ENCODE peak calls at places on chromosomes 16 and 17, in five cellular contexts. One of them, this sample, is unnamed.

GRCh38 chr17:50028207-50029120 is 27.4 kb upstream of the ITGA3 start:
- DNase-seq in A549: peak; percentile 95
- DNase-seq in GM12878: no peak
- DNase-seq in endothelial cell of umbilical vein: peak; percentile 35
- DNase-seq in HepG2: no peak
- DNase-seq in this sample: no peak

GRCh38 chr17:34198519-34198918 is 56.6 kb upstream of the CCL2 start:
- DNase-seq in A549: no peak
- DNase-seq in GM12878: no peak
- DNase-seq in endothelial cell of umbilical vein: no peak
- DNase-seq in HepG2: no peak
- DNase-seq in this sample: no peak

GRCh38 chr17:45423936-45424335 is 8.7 kb downstream of the ARHGAP27 start:
- DNase-seq in A549: no peak
- DNase-seq in GM12878: no peak
- DNase-seq in endothelial cell of umbilical vein: no peak
- DNase-seq in HepG2: no peak
- DNase-seq in this sample: no peak

GRCh38 chr17:82424001-82424862 is 5.8 kb upstream of the OGFOD3 start:
- DNase-seq in A549: no peak
- DNase-seq in GM12878: no peak
- DNase-seq in endothelial cell of umbilical vein: no peak
- DNase-seq in HepG2: peak; percentile 72
- DNase-seq in this sample: peak; percentile 72

GRCh38 chr17:2138768-2139167 is 83.9 kb downstream of the HIC1 start:
- DNase-seq in A549: no peak
- DNase-seq in GM12878: peak; percentile 42
- DNase-seq in endothelial cell of umbilical vein: peak; percentile 50
- DNase-seq in HepG2: peak; percentile 34
- DNase-seq in this sample: peak; percentile 64

GRCh38 chr17:12624221-12624620 is 41.5 kb upstream of the MYOCD start:
- DNase-seq in A549: no peak
- DNase-seq in GM12878: no peak
- DNase-seq in endothelial cell of umbilical vein: no peak
- DNase-seq in HepG2: no peak
- DNase-seq in this sample: no peak

GRCh38 chr17:45123076-45123770 is 9.1 kb downstream of the PLCD3 start:
- DNase-seq in A549: no peak
- DNase-seq in GM12878: no peak
- DNase-seq in endothelial cell of umbilical vein: no peak
- DNase-seq in HepG2: peak; percentile 35
- DNase-seq in this sample: no peak

GRCh38 chr17:64507418-64507766 is 615 bp downstream of the CEP95 start:
- DNase-seq in A549: peak; percentile 67
- DNase-seq in GM12878: no peak
- DNase-seq in endothelial cell of umbilical vein: peak; percentile 85
- DNase-seq in HepG2: peak; percentile 76
- DNase-seq in this sample: peak; percentile 80

GRCh38 chr16:4404247-4404966 is 12.0 kb downstream of the CORO7 start:
- DNase-seq in A549: peak; percentile 77
- DNase-seq in GM12878: no peak
- DNase-seq in endothelial cell of umbilical vein: peak; percentile 44
- DNase-seq in HepG2: peak; percentile 51
- DNase-seq in this sample: peak; percentile 56

GRCh38 chr17:45907720-45908395 is 13.5 kb downstream of the MAPT start:
- DNase-seq in A549: no peak
- DNase-seq in GM12878: no peak
- DNase-seq in endothelial cell of umbilical vein: no peak
- DNase-seq in HepG2: no peak
- DNase-seq in this sample: no peak

GRCh38 chr17:32341141-32341856 is 674 bp downstream of the C17orf75 start:
- DNase-seq in A549: no peak
- DNase-seq in GM12878: no peak
- DNase-seq in endothelial cell of umbilical vein: peak; percentile 40
- DNase-seq in HepG2: peak; percentile 58
- DNase-seq in this sample: peak; percentile 63

GRCh38 chr16:53087101-53087500 is 32.3 kb downstream of the CHD9 start:
- DNase-seq in A549: no peak
- DNase-seq in GM12878: no peak
- DNase-seq in endothelial cell of umbilical vein: no peak
- DNase-seq in HepG2: no peak
- DNase-seq in this sample: no peak

GRCh38 chr16:80303691-80304090 is 237.1 kb upstream of the DYNLRB2 start:
- DNase-seq in A549: no peak
- DNase-seq in GM12878: no peak
- DNase-seq in endothelial cell of umbilical vein: no peak
- DNase-seq in HepG2: no peak
- DNase-seq in this sample: no peak

GRCh38 chr17:83065660-83066542 is 13.5 kb upstream of the METRNL start:
- DNase-seq in A549: no peak
- DNase-seq in GM12878: no peak
- DNase-seq in endothelial cell of umbilical vein: no peak
- DNase-seq in HepG2: no peak
- DNase-seq in this sample: no peak

GRCh38 chr16:74740795-74741304 is 33.8 kb downstream of the FA2H start:
- DNase-seq in A549: peak; percentile 95
- DNase-seq in GM12878: no peak
- DNase-seq in endothelial cell of umbilical vein: no peak
- DNase-seq in HepG2: no peak
- DNase-seq in this sample: peak; percentile 25

GRCh38 chr17:3157218-3157617 is 29.9 kb upstream of the OR1G1 start:
- DNase-seq in A549: no peak
- DNase-seq in GM12878: no peak
- DNase-seq in endothelial cell of umbilical vein: no peak
- DNase-seq in HepG2: no peak
- DNase-seq in this sample: peak; percentile 2

GRCh38 chr16:68281368-68282063 is 17.2 kb downstream of the SLC7A6 start:
- DNase-seq in A549: no peak
- DNase-seq in GM12878: no peak
- DNase-seq in endothelial cell of umbilical vein: no peak
- DNase-seq in HepG2: peak; percentile 97
- DNase-seq in this sample: no peak

GRCh38 chr17:19747829-19748806 is at the start of gene ALDH3A1:
- DNase-seq in A549: peak; percentile 83
- DNase-seq in GM12878: no peak
- DNase-seq in endothelial cell of umbilical vein: no peak
- DNase-seq in HepG2: peak; percentile 82
- DNase-seq in this sample: no peak

GRCh38 chr17:70905796-70906195 is 736.5 kb downstream of the KCNJ2 start:
- DNase-seq in A549: no peak
- DNase-seq in GM12878: no peak
- DNase-seq in endothelial cell of umbilical vein: no peak
- DNase-seq in HepG2: no peak
- DNase-seq in this sample: peak; percentile 26

GRCh38 chr16:54027126-54027922 is 259.3 kb downstream of the IRX3 start:
- DNase-seq in A549: no peak
- DNase-seq in GM12878: no peak
- DNase-seq in endothelial cell of umbilical vein: peak; percentile 31
- DNase-seq in HepG2: no peak
- DNase-seq in this sample: no peak

GRCh38 chr17:11610999-11611566 is 12.8 kb downstream of the DNAH9 start:
- DNase-seq in A549: no peak
- DNase-seq in GM12878: no peak
- DNase-seq in endothelial cell of umbilical vein: no peak
- DNase-seq in HepG2: no peak
- DNase-seq in this sample: no peak

GRCh38 chr16:27684047-27684446 is 134.1 kb downstream of the KATNIP start:
- DNase-seq in A549: no peak
- DNase-seq in GM12878: no peak
- DNase-seq in endothelial cell of umbilical vein: no peak
- DNase-seq in HepG2: no peak
- DNase-seq in this sample: no peak

GRCh38 chr17:41334385-41334784 is 16.2 kb downstream of the KRT33A start:
- DNase-seq in A549: no peak
- DNase-seq in GM12878: peak; percentile 7
- DNase-seq in endothelial cell of umbilical vein: no peak
- DNase-seq in HepG2: no peak
- DNase-seq in this sample: no peak

GRCh38 chr17:39695089-39695474 is 4.8 kb upstream of the ERBB2 start:
- DNase-seq in A549: no peak
- DNase-seq in GM12878: no peak
- DNase-seq in endothelial cell of umbilical vein: no peak
- DNase-seq in HepG2: no peak
- DNase-seq in this sample: no peak

DNA sequence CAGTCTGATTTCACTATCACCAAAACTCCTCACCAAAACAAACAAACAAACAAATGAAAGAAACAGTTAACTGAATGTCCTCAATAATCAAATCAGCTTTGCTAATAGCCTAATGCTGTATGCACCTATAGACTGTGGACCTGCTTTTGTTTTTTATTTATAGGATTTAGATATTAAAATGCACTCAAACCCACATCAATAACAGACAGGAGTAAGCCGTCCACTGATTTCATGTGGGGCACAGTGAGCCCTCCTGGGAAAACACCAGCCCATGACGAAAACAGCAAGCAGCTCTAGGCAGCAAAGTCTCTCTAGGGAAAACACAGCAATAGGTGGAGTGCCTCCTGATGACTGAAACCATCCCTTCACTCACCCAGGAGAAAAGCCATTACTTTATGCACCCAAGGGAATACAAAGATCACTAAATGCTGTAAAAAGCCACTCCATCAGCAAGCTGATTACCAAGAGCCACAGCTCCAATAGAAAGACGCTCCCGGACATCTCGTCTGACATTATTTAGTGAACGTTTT is 47.8 kb downstream of the ANKFY1 start:
- DNase-seq in A549: no peak
- DNase-seq in GM12878: no peak
- DNase-seq in endothelial cell of umbilical vein: no peak
- DNase-seq in HepG2: no peak
- DNase-seq in this sample: peak; percentile 11
- TF ChIP-seq MYC in A549: no peak
- TF ChIP-seq MYC in GM12878: no peak
- TF ChIP-seq MYC in endothelial cell of umbilical vein: no peak
- TF ChIP-seq MYC in HepG2: no peak
- TF ChIP-seq MYC in this sample: no peak

DNA sequence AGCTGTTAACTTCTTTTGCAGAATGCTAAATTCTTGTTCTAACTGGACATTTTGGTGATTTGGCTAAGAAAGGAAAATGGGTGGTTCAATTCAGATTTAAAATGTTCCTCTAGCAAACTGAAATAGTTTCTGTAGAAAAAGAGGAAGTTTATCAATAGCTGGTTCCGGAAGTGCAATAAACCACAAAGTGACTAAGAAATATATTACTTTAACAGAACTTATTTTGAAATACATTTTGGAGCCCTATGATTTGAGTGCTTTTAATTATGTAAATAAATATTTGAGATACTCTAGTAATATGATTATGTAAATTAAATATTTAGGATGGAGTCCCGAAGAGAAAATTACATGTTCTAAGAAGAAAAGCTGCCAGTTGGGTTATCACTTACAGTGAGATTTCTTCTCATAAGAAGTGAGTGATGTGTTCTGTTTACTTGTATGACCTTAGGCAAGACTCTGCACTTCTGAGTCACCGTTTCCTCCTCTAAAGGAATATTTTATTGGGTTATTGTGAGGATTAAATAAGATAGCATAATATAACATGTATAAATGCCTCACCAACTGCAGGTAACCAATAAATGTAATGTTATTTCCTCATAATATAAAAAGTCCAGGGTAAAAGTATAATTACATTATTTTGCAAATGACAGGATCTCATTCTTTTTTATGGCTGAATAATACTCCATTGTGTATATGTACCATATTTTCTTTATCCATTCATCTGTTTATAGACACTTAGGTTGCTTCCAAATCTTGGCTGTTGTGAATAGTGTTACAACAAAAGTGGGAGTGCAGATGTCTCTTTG is at the start of gene EVI2B:
- DNase-seq in A549: no peak
- DNase-seq in GM12878: peak; percentile 66
- DNase-seq in endothelial cell of umbilical vein: peak; percentile 78
- DNase-seq in HepG2: no peak
- DNase-seq in this sample: peak; percentile 90
- TF ChIP-seq CTCF in A549: no peak
- TF ChIP-seq CTCF in GM12878: no peak
- TF ChIP-seq CTCF in endothelial cell of umbilical vein: no peak
- TF ChIP-seq CTCF in HepG2: no peak
- TF ChIP-seq CTCF in this sample: no peak

DNA sequence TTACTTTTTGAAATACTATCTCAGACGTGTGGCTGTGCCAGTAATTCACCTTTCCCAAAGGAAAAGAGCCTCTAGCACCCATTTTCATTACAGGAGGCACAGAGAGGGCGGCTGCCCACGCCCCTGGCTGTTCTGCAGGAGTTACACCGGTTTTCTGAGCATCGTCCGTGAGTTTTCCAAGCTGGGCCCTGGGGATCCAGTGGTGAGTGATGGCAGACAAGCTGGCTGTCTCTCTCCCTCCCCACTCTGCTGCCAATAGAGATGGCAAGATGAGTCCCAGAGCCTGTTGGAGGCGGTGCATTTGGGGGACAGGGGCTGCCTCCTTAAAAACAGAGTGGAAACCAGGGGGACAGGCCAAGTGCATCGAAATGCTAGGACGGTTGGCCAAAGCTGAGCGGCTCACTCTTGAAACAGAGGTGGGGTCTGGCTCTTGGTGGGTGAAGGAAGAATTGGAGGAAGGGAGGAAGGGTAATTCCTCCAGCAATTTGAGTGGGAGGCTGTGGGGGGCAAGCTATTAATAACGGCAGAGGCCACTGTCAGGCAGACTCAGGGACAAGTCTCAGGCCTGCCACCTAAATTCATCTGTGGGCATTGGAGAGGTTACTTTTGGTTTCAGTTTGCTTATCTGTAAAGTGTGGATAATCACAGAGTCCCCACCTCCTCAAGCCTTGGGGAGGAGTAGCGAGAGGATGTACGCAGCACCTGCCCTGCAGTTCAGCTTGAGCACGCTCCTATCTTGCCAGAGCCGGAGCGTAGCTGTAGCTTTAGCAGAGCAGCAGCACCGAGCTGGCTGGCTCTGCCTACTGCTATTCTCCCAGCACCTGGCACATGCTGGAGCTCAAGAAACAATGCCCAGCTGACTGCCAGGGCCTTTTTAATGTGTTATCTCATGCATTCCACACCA is 7.5 kb upstream of the NOS2 start:
- DNase-seq in A549: no peak
- DNase-seq in GM12878: peak; percentile 83
- DNase-seq in endothelial cell of umbilical vein: no peak
- DNase-seq in HepG2: no peak
- DNase-seq in this sample: no peak
- H3K4me3 ChIP-seq in A549: no peak overlapping the region
- H3K4me3 ChIP-seq in GM12878: peak overlapping the region; percentile 40
- H3K4me3 ChIP-seq in endothelial cell of umbilical vein: no peak overlapping the region
- H3K4me3 ChIP-seq in HepG2: no peak overlapping the region
- H3K4me3 ChIP-seq in this sample: no peak overlapping the region

GRCh38 chr16:78768723-78769122 is 669.3 kb downstream of the WWOX start:
- DNase-seq in A549: no peak
- DNase-seq in GM12878: no peak
- DNase-seq in endothelial cell of umbilical vein: no peak
- DNase-seq in HepG2: no peak
- DNase-seq in this sample: no peak
- TF ChIP-seq MYC in A549: no peak
- TF ChIP-seq MYC in GM12878: no peak
- TF ChIP-seq MYC in endothelial cell of umbilical vein: no peak
- TF ChIP-seq MYC in HepG2: no peak
- TF ChIP-seq MYC in this sample: no peak

GRCh38 chr16:66961065-66961744 is at the start of gene CES3:
- DNase-seq in A549: peak; percentile 80
- DNase-seq in GM12878: no peak
- DNase-seq in endothelial cell of umbilical vein: peak; percentile 46
- DNase-seq in HepG2: peak; percentile 85
- DNase-seq in this sample: peak; percentile 82
- TF ChIP-seq CTCF in A549: peak; percentile 85
- TF ChIP-seq CTCF in GM12878: peak; percentile 86
- TF ChIP-seq CTCF in endothelial cell of umbilical vein: peak; percentile 94
- TF ChIP-seq CTCF in HepG2: peak; percentile 98
- TF ChIP-seq CTCF in this sample: peak; percentile 95